ENCODE peak calls at places on chromosome 5, in seven cellular contexts. P is T-helper 9 cell, A is substantia nigra, V is SJSA1, T is frontal cortex, C is lower leg skin, K is cardiac muscle cell. L is an unnamed sample.

GRCh38 chr5:88251048-88251711 is 17.5 kb downstream of the TMEM161B start:
- DNase-seq in P (no peak), K (no peak), V (no peak), T (no peak), A (no peak), C (no peak), L (peak; percentile 27)

GRCh38 chr5:137735531-137736284 is at the start of gene KLHL3:
- DNase-seq in V (no peak), T (peak; percentile 31), P (peak; percentile 0), A (peak; percentile 19), C (no peak), K (peak; percentile 70), L (peak; percentile 24)

GRCh38 chr5:151685749-151686672 is 704 bp downstream of the SPARC start:
- DNase-seq in V (peak; percentile 66), P (no peak), T (no peak), K (peak; percentile 36), C (no peak), A (no peak), L (no peak)

GRCh38 chr5:76256116-76256889 is 146.8 kb upstream of the IQGAP2 start:
- DNase-seq in A (peak; percentile 41), K (peak; percentile 85), T (peak; percentile 55), C (peak; percentile 59), V (peak; percentile 20), P (peak; percentile 36), L (peak; percentile 42)

GRCh38 chr5:162485666-162486292 is 418.2 kb downstream of the GABRG2 start:
- DNase-seq in C (no peak), P (no peak), T (no peak), A (no peak), K (no peak), V (no peak), L (no peak)

GRCh38 chr5:180018661-180019060 is 52.9 kb downstream of the RNF130 start:
- DNase-seq in V (no peak), P (no peak), K (no peak), C (no peak), A (no peak), T (no peak), L (no peak)

GRCh38 chr5:129094087-129094923 is at the start of gene ISOC1:
- DNase-seq in T (peak; percentile 82), V (peak; percentile 93), K (peak; percentile 96), P (peak; percentile 84), A (peak; percentile 90), C (peak; percentile 80), L (peak; percentile 94)

GRCh38 chr5:123549256-123549904 is 37.4 kb downstream of the CSNK1G3 start:
- DNase-seq in P (peak; percentile 33), A (no peak), T (no peak), K (no peak), C (no peak), V (no peak), L (peak; percentile 32)

GRCh38 chr5:78794693-78795215 is 146.2 kb upstream of the LHFPL2 start:
- DNase-seq in V (no peak), P (no peak), T (no peak), K (no peak), C (no peak), A (no peak), L (no peak)